ENCODE peak calls at places on chromosomes 12 and 14, in six cellular contexts. D is CD8-positive, alpha-beta T cell; M is left ventricle myocardium inferior; B is HCT116; S is right lobe of liver; V is ovary. I is an unnamed sample. For H3K36me3, the result is how much of the 10 kb centered on the place peaks cover.

GRCh38 chr12:105164068-105164467 is 56.5 kb downstream of the WASHC4 start:
- DNase-seq in S (no peak), B (no peak), D (no peak), V (no peak), M (no peak), I (peak)

GRCh38 chr12:26989873-26990272 is 24.3 kb downstream of the TM7SF3 start:
- DNase-seq in S (no peak), M (no peak), V (no peak), B (no peak), D (no peak), I (no peak)

GRCh38 chr14:23441076-23441475 is 5.6 kb upstream of the MYH7 start:
- DNase-seq in V (no peak), S (no peak), B (no peak), M (no peak), D (no peak), I (no peak)

GRCh38 chr14:56274556-56274955 is 156.3 kb downstream of the PELI2 start:
- DNase-seq in B (no peak), V (no peak), S (no peak), D (no peak), M (no peak), I (no peak)

GRCh38 chr12:19764408-19764807 is 325.1 kb downstream of the AEBP2 start:
- DNase-seq in B (no peak), S (no peak), D (no peak), M (no peak), V (no peak), I (no peak)

GRCh38 chr12:71804505-71804904 is 35.1 kb upstream of the TBC1D15 start:
- DNase-seq in M (no peak), V (no peak), S (no peak), B (no peak), D (no peak), I (no peak)

GRCh38 chr12:93838180-93838579 is 161.0 kb downstream of the CRADD start:
- DNase-seq in M (no peak), S (no peak), D (no peak), V (no peak), B (no peak), I (no peak)

GRCh38 chr14:104390221-104390931 is 189.2 kb upstream of the C14orf180 start:
- DNase-seq in V (no peak), D (no peak), M (no peak), S (no peak), B (no peak), I (no peak)

GRCh38 chr14:43539210-43539609 is 967.9 kb downstream of the FSCB start:
- DNase-seq in S (no peak), M (no peak), B (peak), D (no peak), V (no peak), I (peak)

GRCh38 chr14:69288956-69289705 is 29.2 kb downstream of the GALNT16 start:
- DNase-seq in B (no peak), V (no peak), M (no peak), D (no peak), S (no peak), I (no peak)

GRCh38 chr14:69289811-69290520 is 30.0 kb downstream of the GALNT16 start:
- DNase-seq in D (no peak), V (no peak), M (no peak), B (no peak), S (no peak), I (no peak)

GRCh38 chr14:69288001-69288771 is 28.2 kb downstream of the GALNT16 start:
- DNase-seq in V (peak), S (peak), B (no peak), D (no peak), M (peak), I (no peak)

GRCh38 chr14:69285661-69286255 is 25.8 kb downstream of the GALNT16 start:
- DNase-seq in D (no peak), B (no peak), V (no peak), M (no peak), S (peak), I (no peak)

GRCh38 chr14:69287096-69287991 is 27.4 kb downstream of the GALNT16 start:
- DNase-seq in D (no peak), M (no peak), B (no peak), S (no peak), V (no peak), I (no peak)
- TF ChIP-seq CTCF in D (no peak), M (no peak), B (no peak), S (no peak), V (no peak), I (no peak)

GRCh38 chr12:15982921-15983320 is 71.8 kb downstream of the DERA start:
- DNase-seq in M (no peak), D (no peak), S (no peak), V (no peak), B (no peak), I (no peak)

GRCh38 chr12:15987696-15988095 is 76.6 kb downstream of the DERA start:
- DNase-seq in V (no peak), S (peak), M (peak), D (no peak), B (no peak), I (no peak)

GRCh38 chr12:15984097-15984800 is 73.1 kb downstream of the DERA start:
- DNase-seq in B (no peak), D (no peak), V (no peak), S (peak), M (no peak), I (no peak)

GRCh38 chr12:15982471-15982870 is 71.3 kb downstream of the DERA start:
- DNase-seq in V (no peak), B (no peak), M (no peak), S (no peak), D (no peak), I (no peak)

DNA sequence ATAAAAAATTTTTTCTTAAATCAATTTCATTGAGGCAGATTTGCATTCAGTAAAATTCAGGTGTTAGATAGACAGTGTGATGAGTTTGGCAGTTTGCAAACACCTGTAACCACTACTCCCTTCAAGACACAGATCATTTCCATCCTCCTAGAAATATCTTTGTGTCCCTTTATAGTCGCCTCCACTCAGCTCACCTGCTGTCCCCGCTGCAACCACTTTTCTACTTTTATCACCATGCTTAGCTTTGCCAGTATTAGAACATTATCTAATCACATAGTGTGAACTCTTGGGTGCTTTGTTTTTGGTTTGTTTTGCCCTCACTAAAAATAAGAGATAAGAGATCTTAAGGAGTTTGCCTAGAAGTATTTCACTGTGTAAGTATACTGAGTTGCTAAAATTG is 73.8 kb downstream of the DERA start:
- DNase-seq in B (no peak), V (no peak), S (no peak), D (no peak), M (no peak), I (no peak)
- H3K36me3 ChIP-seq in B (under half), V (under half), S (under half), D (under half), M (under half), I (under half)

GRCh38 chr14:51239813-51240803 is at the start of gene TMX1:
- DNase-seq in M (peak), B (peak), D (peak), V (peak), S (peak), I (peak)
- TF ChIP-seq CTCF in M (peak), B (no peak), D (no peak), V (no peak), S (no peak), I (peak)

GRCh38 chr14:69720912-69721311 is 46.0 kb upstream of the SRSF5 start:
- DNase-seq in M (no peak), S (no peak), B (no peak), V (no peak), D (no peak), I (no peak)
- H3K36me3 ChIP-seq in M (under half), S (under half), B (under half), V (under half), D (under half), I (under half)

GRCh38 chr14:103385153-103385993 is at the start of gene MARK3:
- DNase-seq in S (peak), D (peak), M (peak), V (peak), B (peak), I (peak)
- TF ChIP-seq CTCF in S (peak), D (peak), M (no peak), V (peak), B (peak), I (no peak)

GRCh38 chr12:57210461-57210860 is 6.1 kb upstream of the NXPH4 start:
- DNase-seq in M (no peak), D (no peak), S (no peak), B (no peak), V (no peak), I (no peak)
- H3K36me3 ChIP-seq in M (half or more), D (under half), S (under half), B (under half), V (under half), I (under half)

DNA sequence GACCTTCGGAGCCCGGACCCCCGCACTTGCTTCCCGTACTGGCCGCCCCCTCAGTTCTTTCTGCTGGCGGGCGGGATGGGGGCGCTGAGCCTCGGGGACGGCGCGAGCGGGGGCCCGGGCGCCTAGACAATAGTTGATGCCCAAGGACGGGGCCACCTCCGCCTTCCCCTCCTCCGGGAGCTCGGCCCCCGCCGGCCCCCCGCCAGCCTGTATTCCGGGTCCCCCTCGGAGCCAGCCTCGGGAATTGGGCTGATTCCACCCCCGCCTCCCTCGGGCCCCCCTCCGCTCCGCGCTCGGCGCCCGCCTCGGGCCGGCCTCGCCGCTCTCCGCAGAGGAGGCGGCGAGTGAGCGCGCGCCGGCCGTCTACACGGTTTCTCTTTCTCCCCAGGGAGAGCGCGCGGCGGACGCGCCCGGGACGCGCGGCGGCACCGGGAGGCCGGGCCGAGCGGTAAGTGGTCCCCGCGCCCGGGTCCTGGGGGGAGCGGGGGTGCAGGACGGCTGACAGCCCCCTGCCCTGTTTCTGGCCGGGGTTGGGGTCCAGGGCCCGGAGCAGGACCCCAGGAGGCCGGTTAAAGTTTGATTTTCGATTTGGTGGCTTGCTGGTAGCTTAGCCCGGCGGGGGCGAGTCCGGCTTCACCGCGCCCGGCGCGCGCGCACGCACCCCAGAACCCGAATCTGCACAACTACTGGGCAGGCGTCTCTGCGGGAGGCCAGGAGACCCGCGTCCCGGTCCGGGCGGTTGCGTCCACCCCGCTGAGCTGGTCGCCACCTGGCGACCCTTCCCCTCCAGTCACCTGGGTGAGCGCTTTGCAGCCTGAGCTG is 413.7 kb downstream of the PCNX1 start:
- DNase-seq in B (no peak), D (peak), V (peak), S (peak), M (peak), I (no peak)
- TF ChIP-seq CTCF in B (no peak), D (no peak), V (no peak), S (no peak), M (no peak), I (no peak)

GRCh38 chr12:121239335-121239678 is 29.4 kb downstream of the P2RX4 start:
- DNase-seq in V (no peak), S (no peak), M (no peak), D (no peak), B (no peak), I (no peak)
- H3K36me3 ChIP-seq in V (under half), S (under half), M (under half), D (under half), B (under half), I (under half)